ENCODE peak calls at places on chromosomes 5 and 9, in four cellular contexts. S is cardiac septum, N is germinal center, R is tibial nerve. B is an unnamed sample.

GRCh38 chr5:139495644-139496435 is 13.3 kb upstream of the STING1 start:
- DNase-seq in S (no peak), N (no peak), R (no peak), B (no peak)

GRCh38 chr5:54823006-54823405 is 162.4 kb downstream of the ESM1 start:
- DNase-seq in S (no peak), N (no peak), R (no peak), B (no peak)

GRCh38 chr9:109317979-109318671 is 2.7 kb downstream of the EPB41L4B start:
- DNase-seq in S (no peak), N (no peak), R (no peak), B (no peak)

GRCh38 chr5:54415896-54416640 is 39.4 kb upstream of the HSPB3 start:
- DNase-seq in S (no peak), N (no peak), R (no peak), B (no peak)

GRCh38 chr5:125012727-125013451 is 266.4 kb upstream of the ZNF608 start:
- DNase-seq in S (no peak), N (no peak), R (no peak), B (no peak)

GRCh38 chr5:116669261-116670049 is 94.8 kb upstream of the SEMA6A start:
- DNase-seq in S (no peak), N (no peak), R (no peak), B (no peak)

GRCh38 chr9:79166005-79166404 is 405.8 kb upstream of the TLE4 start:
- DNase-seq in S (no peak), N (no peak), R (no peak), B (no peak)

GRCh38 chr9:121120386-121120785 is 45.6 kb downstream of the CNTRL start:
- DNase-seq in S (no peak), N (no peak), R (no peak), B (no peak)

GRCh38 chr9:75083188-75083976 is 4.6 kb downstream of the NMRK1 start:
- DNase-seq in S (no peak), N (no peak), R (no peak), B (peak; percentile 74)

GRCh38 chr9:129946596-129946995 is 96.4 kb downstream of the FNBP1 start:
- DNase-seq in S (no peak), N (no peak), R (no peak), B (no peak)

GRCh38 chr5:76715734-76716455 is at the start of gene F2R:
- DNase-seq in S (peak; percentile 81), N (peak; percentile 38), R (peak; percentile 21), B (peak; percentile 74)

GRCh38 chr9:36164989-36165388 is 4.2 kb upstream of the CCIN start:
- DNase-seq in S (no peak), N (no peak), R (no peak), B (no peak)

GRCh38 chr5:132458226-132458560 is 32.4 kb downstream of the IRF1 start:
- DNase-seq in S (no peak), N (no peak), R (no peak), B (no peak)

GRCh38 chr9:5799314-5799713 is 33.6 kb downstream of the ERMP1 start:
- DNase-seq in S (no peak), N (no peak), R (peak; percentile 13), B (no peak)

GRCh38 chr5:54695198-54695966 is 177.8 kb downstream of the SNX18 start:
- DNase-seq in S (no peak), N (no peak), R (no peak), B (no peak)

GRCh38 chr5:45737153-45737552 is 41.0 kb upstream of the HCN1 start:
- DNase-seq in S (no peak), N (no peak), R (no peak), B (no peak)

GRCh38 chr5:170513856-170514255 is 10.0 kb downstream of the KCNIP1 start:
- DNase-seq in S (no peak), N (no peak), R (no peak), B (no peak)